ENCODE peak calls at places on chromosomes 13 and 19, in four cellular contexts. Y is left ventricle myocardium inferior, N is astrocyte, A is psoas muscle. K is an unnamed sample.

GRCh38 chr13:37753776-37754175 is 115.8 kb downstream of the TRPC4 start:
- DNase-seq in A (no peak), N (no peak), Y (no peak), K (no peak)

GRCh38 chr13:59531571-59532091 is 632.1 kb downstream of the DIAPH3 start:
- DNase-seq in Y (peak), N (peak), A (peak), K (peak)

GRCh38 chr19:5913739-5914357 is at the start of gene CAPS:
- DNase-seq in Y (peak), N (peak), A (peak), K (no peak)

GRCh38 chr13:99847318-99847750 is 124.2 kb downstream of the ZIC5 start:
- DNase-seq in N (no peak), Y (no peak), A (no peak), K (no peak)

GRCh38 chr13:112779856-112780604 is 90.2 kb downstream of the ATP11A start:
- DNase-seq in N (peak), A (no peak), Y (no peak), K (no peak)

GRCh38 chr19:1223018-1223855 is 14.6 kb downstream of the CBARP start:
- DNase-seq in N (no peak), A (no peak), Y (no peak), K (peak)

GRCh38 chr13:99967884-99968520 is 3.6 kb downstream of the ZIC5 start:
- DNase-seq in N (no peak), Y (no peak), A (no peak), K (no peak)

GRCh38 chr19:16200776-16201391 is 3.2 kb downstream of the AP1M1 start:
- DNase-seq in Y (no peak), N (no peak), A (no peak), K (no peak)

GRCh38 chr19:17340302-17340870 is 3.0 kb downstream of the GTPBP3 start:
- DNase-seq in Y (no peak), N (no peak), A (peak), K (no peak)

GRCh38 chr19:7743425-7743841 is 3.9 kb downstream of the CD209 start:
- DNase-seq in Y (no peak), N (no peak), A (no peak), K (no peak)

DNA sequence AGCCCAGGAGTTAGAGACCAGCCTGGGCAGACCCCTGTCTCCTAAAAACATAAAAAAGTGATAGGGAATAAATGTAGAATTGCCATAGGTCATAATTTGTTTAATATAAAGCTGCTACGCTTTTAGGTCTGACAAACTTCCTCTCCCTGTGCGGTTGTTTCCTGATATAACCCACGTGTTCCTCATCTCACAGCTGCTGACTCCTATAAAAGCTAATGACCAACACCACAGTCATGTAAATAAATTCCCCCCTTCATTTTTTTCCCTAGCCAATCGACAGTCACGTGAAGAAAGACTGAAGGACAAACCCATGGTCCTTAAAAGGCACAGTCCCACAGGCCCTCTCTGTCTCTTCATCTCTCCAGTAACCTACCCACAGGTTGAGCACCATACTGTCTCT is 27.5 kb downstream of the ZNF266 start:
- DNase-seq in A (no peak), Y (no peak), N (no peak), K (no peak)
- H3K27ac ChIP-seq in A (no peak), Y (no peak), N (no peak), K (peak)

GRCh38 chr19:8832132-8833021 is at the start of the genes MBD3L1 and ZNF558:
- DNase-seq in N (peak), Y (peak), A (peak), K (peak)
- TF ChIP-seq CTCF in N (no peak), Y (peak), A (peak), K (peak)

DNA sequence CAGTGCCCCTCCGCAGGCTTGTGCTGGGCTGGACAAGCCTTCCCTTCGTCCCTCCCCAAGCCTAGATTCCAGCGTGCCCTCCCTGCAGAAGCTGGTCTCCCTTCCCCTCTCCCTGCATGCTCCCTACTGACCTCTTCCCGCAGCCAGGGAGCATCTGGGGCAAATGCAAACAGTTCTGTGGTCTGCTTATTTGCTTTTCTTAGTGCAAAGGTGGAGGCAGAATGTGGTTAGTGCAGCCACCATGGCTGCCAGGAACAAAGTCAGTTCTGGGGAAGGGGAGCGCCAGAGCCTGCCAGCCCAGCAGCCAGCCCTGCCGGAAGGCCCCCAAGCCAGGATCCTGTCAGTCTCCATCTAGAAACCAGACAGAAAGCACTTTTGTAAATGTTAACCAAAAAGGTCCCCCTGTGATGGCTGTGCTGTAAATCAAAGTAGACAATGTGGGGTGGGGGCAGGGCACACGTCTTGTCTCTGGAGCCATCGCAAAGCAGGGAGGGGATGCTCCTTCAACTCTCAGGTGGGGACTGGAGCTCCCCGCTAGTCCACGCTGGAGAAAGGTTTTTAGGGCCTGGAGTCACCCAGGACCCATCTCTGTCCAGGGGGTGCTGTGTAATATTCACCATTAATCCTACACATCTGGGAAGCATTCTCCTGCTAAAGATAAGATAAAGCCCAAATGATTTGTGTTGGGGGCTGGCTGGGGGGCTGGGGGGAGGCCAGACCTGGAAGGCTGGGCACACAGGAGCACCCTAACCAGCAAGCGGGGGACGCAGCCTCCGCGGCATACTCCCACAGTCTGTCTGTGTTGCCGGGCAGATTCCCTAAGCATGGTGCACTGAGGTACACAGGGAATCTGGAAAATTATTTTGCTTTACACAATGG is 30.9 kb downstream of the SERP2 start:
- DNase-seq in A (no peak), N (no peak), Y (no peak), K (no peak)
- H3K27ac ChIP-seq in A (no peak), N (no peak), Y (no peak), K (no peak)

GRCh38 chr19:12730054-12730453 is 4.4 kb downstream of the TRIR start:
- DNase-seq in A (no peak), Y (no peak), N (no peak), K (no peak)

GRCh38 chr19:12733907-12734214 is 623 bp downstream of the TRIR start:
- DNase-seq in Y (no peak), N (no peak), A (no peak), K (no peak)

GRCh38 chr19:12736854-12737665 is at the start of gene GET3:
- DNase-seq in A (peak), N (peak), Y (peak), K (peak)

GRCh38 chr19:12731337-12731736 is 3.1 kb downstream of the TRIR start:
- DNase-seq in N (no peak), Y (no peak), A (no peak), K (no peak)

GRCh38 chr19:12733369-12733896 is 1.1 kb downstream of the TRIR start:
- DNase-seq in N (peak), A (no peak), Y (no peak), K (peak)
- TF ChIP-seq CTCF in N (peak), A (no peak), Y (no peak), K (no peak)

GRCh38 chr19:14112051-14112808 is 5.3 kb downstream of the PRKACA start:
- DNase-seq in Y (peak), N (no peak), A (peak), K (peak)
- H3K27ac ChIP-seq in Y (peak), N (no peak), A (peak), K (peak)

GRCh38 chr19:35458821-35459391 is 10.8 kb downstream of the FFAR2 start:
- DNase-seq in N (no peak), A (peak), Y (no peak), K (no peak)

GRCh38 chr19:35460608-35461007 is 12.6 kb downstream of the FFAR2 start:
- DNase-seq in A (peak), N (no peak), Y (no peak), K (no peak)

GRCh38 chr19:35459414-35460082 is 11.5 kb downstream of the FFAR2 start:
- DNase-seq in A (peak), N (no peak), Y (peak), K (peak)

GRCh38 chr19:35461050-35461449 is 13.0 kb downstream of the FFAR2 start:
- DNase-seq in A (no peak), N (no peak), Y (no peak), K (no peak)

GRCh38 chr19:35462476-35462953 is 14.5 kb downstream of the FFAR2 start:
- DNase-seq in Y (no peak), N (no peak), A (no peak), K (no peak)
- TF ChIP-seq CTCF in Y (no peak), N (no peak), A (no peak), K (no peak)

DNA sequence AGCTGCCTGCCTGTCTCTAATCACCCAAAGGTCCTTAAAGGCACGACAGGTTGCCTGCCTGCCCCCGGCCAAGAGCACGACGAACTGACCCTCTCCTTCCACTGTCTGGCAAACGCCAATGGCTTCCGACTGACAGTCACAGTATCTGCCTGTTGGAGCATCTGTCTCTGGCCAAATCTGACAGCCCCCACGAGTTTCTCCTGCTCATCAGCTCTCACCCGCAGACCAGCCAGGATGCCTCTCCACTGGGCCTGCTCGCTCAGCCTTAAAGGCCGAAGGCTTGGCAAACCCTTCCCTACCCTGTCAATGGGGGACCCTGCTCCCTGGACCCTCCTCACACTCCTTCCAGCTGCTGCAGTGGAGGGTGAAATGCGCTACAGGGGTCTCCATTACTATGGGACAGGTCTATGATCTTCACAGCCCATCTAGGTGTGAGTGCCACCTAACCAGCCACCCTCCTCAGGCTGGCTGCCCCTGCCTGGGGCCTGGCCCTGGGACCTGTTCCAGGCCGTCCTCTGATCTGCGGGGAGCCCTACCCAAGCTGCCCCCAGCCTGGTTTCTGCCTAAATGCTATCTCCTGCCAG is 932 bp downstream of the FAM83E start:
- DNase-seq in N (no peak), Y (no peak), A (no peak), K (no peak)
- H3K27ac ChIP-seq in N (no peak), Y (no peak), A (peak), K (no peak)

GRCh38 chr13:102582256-102582655 is 14.5 kb upstream of the TPP2 start:
- DNase-seq in N (no peak), A (no peak), Y (no peak), K (no peak)

GRCh38 chr13:102586615-102587014 is 10.2 kb upstream of the TPP2 start:
- DNase-seq in A (no peak), N (no peak), Y (no peak), K (no peak)

GRCh38 chr13:102584423-102584822 is 12.4 kb upstream of the TPP2 start:
- DNase-seq in Y (no peak), A (no peak), N (no peak), K (no peak)

GRCh38 chr13:102580552-102581169 is 16.1 kb upstream of the TPP2 start:
- DNase-seq in Y (no peak), A (no peak), N (peak), K (peak)
- TF ChIP-seq CTCF in Y (peak), A (peak), N (peak), K (peak)

DNA sequence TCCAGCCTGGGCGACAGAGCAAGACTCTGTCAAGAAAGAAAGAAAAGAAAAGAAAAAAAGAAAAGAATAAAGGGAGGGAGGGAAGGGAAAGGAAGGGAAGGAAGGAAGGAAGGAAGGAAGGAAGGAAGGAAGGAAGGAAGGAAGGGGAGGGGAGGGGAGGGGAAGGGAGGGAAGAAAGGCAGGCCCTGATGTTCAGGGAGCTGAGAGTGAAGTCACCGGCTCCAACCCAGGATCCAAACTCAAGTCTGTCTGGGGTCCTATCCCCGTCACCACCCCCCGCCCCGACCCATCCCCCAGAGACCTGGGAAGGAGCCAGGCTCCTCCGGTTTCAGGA is 5.8 kb upstream of the RDH13 start:
- DNase-seq in N (no peak), A (no peak), Y (no peak), K (no peak)
- H3K27ac ChIP-seq in N (no peak), A (no peak), Y (peak), K (no peak)